ENCODE peak calls at places on chromosome 22, in seven cellular contexts. A is hepatocyte, E is adrenal gland, O is AG09309, G is NB4, V is cardiac muscle cell, K is AG10803. F is an unnamed sample.
A peak's percentile ranks its signal among the peaks of the same experiment; 100 is the strongest.

GRCh38 chr22:35913925-35914324 is 114.7 kb downstream of the RBFOX2 start:
- DNase-seq in K (no peak), A (no peak), V (no peak), O (no peak), G (no peak), E (peak; percentile 15), F (no peak)

GRCh38 chr22:36644333-36644757 is 59.2 kb downstream of the CACNG2 start:
- DNase-seq in G (peak; percentile 71), O (peak; percentile 77), V (peak; percentile 96), A (peak; percentile 89), E (peak; percentile 80), K (peak; percentile 89), F (no peak)

GRCh38 chr22:23829845-23830372 is 8.9 kb downstream of the DERL3 start:
- DNase-seq in V (peak; percentile 89), G (no peak), K (peak; percentile 95), O (peak; percentile 85), A (no peak), E (no peak), F (no peak)

GRCh38 chr22:36986242-36986821 is 32.9 kb downstream of the TST start:
- DNase-seq in K (no peak), O (no peak), V (no peak), E (no peak), A (no peak), G (peak; percentile 67), F (no peak)

GRCh38 chr22:25754527-25755202 is 12.7 kb downstream of the MYO18B start:
- DNase-seq in G (no peak), A (no peak), V (peak; percentile 85), E (peak; percentile 92), K (peak; percentile 83), O (peak; percentile 77), F (no peak)

GRCh38 chr22:43238526-43239006 is 51.6 kb upstream of the TTLL12 start:
- DNase-seq in V (no peak), A (no peak), G (no peak), O (no peak), E (no peak), K (no peak), F (no peak)

GRCh38 chr22:38412435-38413084 is 42.4 kb downstream of the KCNJ4 start:
- DNase-seq in K (no peak), G (no peak), E (peak; percentile 27), V (no peak), A (peak; percentile 5), O (no peak), F (no peak)

GRCh38 chr22:49327411-49327810 is 500.3 kb downstream of the BRD1 start:
- DNase-seq in E (no peak), O (no peak), V (no peak), G (no peak), K (no peak), A (no peak), F (no peak)

GRCh38 chr22:17969732-17970131 is 54.6 kb downstream of the MICAL3 start:
- DNase-seq in O (peak; percentile 69), E (peak; percentile 62), G (no peak), K (peak; percentile 90), V (peak; percentile 96), A (peak; percentile 65), F (no peak)

GRCh38 chr22:28229566-28230483 is 310.8 kb upstream of the PITPNB start:
- DNase-seq in K (peak; percentile 87), A (no peak), E (no peak), V (peak; percentile 52), O (no peak), G (no peak), F (no peak)

GRCh38 chr22:24445481-24446290 is 18.3 kb downstream of the ADORA2A start:
- DNase-seq in A (no peak), O (no peak), K (no peak), V (no peak), G (peak; percentile 77), E (no peak), F (no peak)

GRCh38 chr22:25853902-25854301 is 111.9 kb downstream of the MYO18B start:
- DNase-seq in K (no peak), V (no peak), E (no peak), O (no peak), A (no peak), G (no peak), F (no peak)

GRCh38 chr22:32649515-32650200 is 151.8 kb upstream of the TIMP3 start:
- DNase-seq in G (peak; percentile 81), K (peak; percentile 79), E (no peak), V (no peak), O (no peak), A (peak; percentile 34), F (no peak)

GRCh38 chr22:36339171-36340065 is 48.3 kb downstream of the MYH9 start:
- DNase-seq in E (no peak), A (no peak), O (peak; percentile 57), G (no peak), V (peak; percentile 77), K (peak; percentile 88), F (no peak)

GRCh38 chr22:41687901-41688364 is 734 bp downstream of the SNU13 start:
- DNase-seq in E (peak; percentile 55), A (peak; percentile 51), K (peak; percentile 25), G (peak; percentile 73), V (peak; percentile 36), O (no peak), F (no peak)

GRCh38 chr22:36397081-36397766 is 9.5 kb upstream of the MYH9 start:
- DNase-seq in A (peak; percentile 61), V (peak; percentile 81), K (peak; percentile 76), G (no peak), E (no peak), O (no peak), F (no peak)

GRCh38 chr22:32423664-32424063 is 11.6 kb upstream of the RTCB start:
- DNase-seq in V (no peak), K (no peak), E (no peak), O (no peak), A (no peak), G (no peak), F (no peak)

GRCh38 chr22:43479962-43480361 is 68.1 kb downstream of the MPPED1 start:
- DNase-seq in A (no peak), E (no peak), V (no peak), O (no peak), G (peak; percentile 48), K (no peak), F (no peak)

GRCh38 chr22:38314992-38315800 is 2.0 kb downstream of the CSNK1E start:
- DNase-seq in O (no peak), A (peak; percentile 27), E (peak; percentile 44), K (peak; percentile 40), V (peak; percentile 34), G (no peak), F (no peak)

GRCh38 chr22:35564975-35565867 is 24.6 kb downstream of the RASD2 start:
- DNase-seq in E (no peak), V (peak; percentile 42), A (no peak), O (no peak), K (peak; percentile 72), G (no peak), F (no peak)

GRCh38 chr22:26711205-26711958 is 54.0 kb downstream of the MIAT start:
- DNase-seq in A (no peak), G (no peak), K (peak; percentile 24), V (peak; percentile 38), E (no peak), O (no peak), F (no peak)

GRCh38 chr22:33789690-33790253 is 130.5 kb downstream of the LARGE1 start:
- DNase-seq in O (no peak), A (no peak), G (no peak), K (no peak), V (no peak), E (no peak), F (no peak)
- TF ChIP-seq CTCF in O (no peak), A (no peak), G (no peak), K (no peak), V (no peak), E (no peak), F (no peak)

GRCh38 chr22:20129747-20130014 is 1.9 kb upstream of the ZDHHC8 start:
- DNase-seq in A (no peak), G (no peak), O (no peak), K (no peak), V (no peak), E (no peak), F (no peak)

GRCh38 chr22:20128902-20129746 is 2.5 kb upstream of the ZDHHC8 start:
- DNase-seq in V (peak; percentile 46), E (peak; percentile 71), O (no peak), G (peak; percentile 54), K (peak; percentile 37), A (no peak), F (no peak)

GRCh38 chr22:20130739-20131592 is 638 bp upstream of the ZDHHC8 start:
- DNase-seq in V (peak; percentile 88), E (peak; percentile 92), O (peak; percentile 13), G (peak; percentile 85), K (peak; percentile 77), A (peak; percentile 90), F (peak; percentile 67)

GRCh38 chr22:20131593-20131855 is at the start of gene ZDHHC8:
- DNase-seq in E (peak; percentile 30), G (peak; percentile 49), V (peak; percentile 36), A (peak; percentile 56), O (no peak), K (peak; percentile 21), F (no peak)

DNA sequence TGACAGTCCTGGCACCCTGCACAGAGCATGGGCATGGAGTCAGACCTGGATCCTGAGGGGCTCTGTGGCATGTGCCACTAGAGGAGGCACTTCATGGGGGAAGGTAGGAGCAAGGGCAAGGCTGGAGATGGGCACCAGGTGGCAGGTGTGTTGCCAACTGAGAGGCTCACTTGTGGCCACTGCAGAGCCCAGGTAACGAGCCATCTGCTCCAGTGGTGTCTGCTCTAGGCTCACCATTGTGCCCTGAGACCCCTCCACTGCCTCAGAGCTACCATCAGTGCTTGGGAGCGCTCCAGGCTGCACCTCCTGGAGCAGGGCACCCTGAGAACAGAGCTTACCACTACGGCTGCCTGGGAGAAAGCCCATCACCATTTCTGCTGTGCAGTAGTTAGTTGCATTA is 1.3 kb upstream of the ZDHHC8 start:
- DNase-seq in G (no peak), V (no peak), K (no peak), E (no peak), A (no peak), O (no peak), F (no peak)
- TF ChIP-seq CTCF in G (no peak), V (no peak), K (no peak), E (no peak), A (no peak), O (no peak), F (no peak)

DNA sequence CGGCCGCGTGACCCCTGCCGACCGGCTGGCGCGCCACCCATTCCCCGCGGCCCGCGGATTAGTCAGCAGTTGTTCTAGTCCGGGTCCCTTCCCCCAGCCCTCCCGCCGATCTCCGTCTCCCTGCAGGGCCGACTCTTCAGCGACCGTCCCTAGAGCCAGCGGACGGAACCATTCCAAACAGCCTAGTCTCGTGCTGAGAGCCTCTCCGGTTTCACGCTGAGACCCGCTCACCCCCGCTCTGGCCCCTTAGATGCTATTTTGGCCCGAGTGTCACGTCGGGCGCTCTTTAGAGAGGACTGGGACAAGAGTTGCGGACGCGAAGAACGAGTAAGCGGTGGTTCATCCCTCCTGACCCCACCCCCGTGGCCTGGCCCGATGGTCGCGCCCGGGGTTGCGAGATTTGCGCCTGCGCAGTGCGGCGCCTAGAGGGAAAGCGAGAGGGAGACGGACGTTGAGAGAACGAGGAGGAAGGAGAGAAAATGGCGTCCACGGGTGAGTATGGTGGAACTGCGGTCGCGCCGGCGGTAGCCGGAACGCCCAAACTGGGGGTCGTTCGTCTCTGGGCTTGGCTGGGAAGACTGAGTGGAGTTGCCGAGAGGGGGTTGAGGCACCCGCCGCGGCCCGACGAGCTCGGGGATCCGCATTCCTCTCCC is at the start of the genes EWSR1 and RHBDD3:
- DNase-seq in V (peak; percentile 99), A (peak; percentile 97), G (peak; percentile 97), E (peak; percentile 98), K (peak; percentile 98), O (peak; percentile 93), F (peak; percentile 81)
- TF ChIP-seq CTCF in V (no peak), A (no peak), G (no peak), E (no peak), K (no peak), O (no peak), F (no peak)

GRCh38 chr22:30245985-30246901 is at the start of gene LIF:
- DNase-seq in O (no peak), G (no peak), K (peak; percentile 44), A (peak; percentile 73), E (no peak), V (peak; percentile 69), F (no peak)
- TF ChIP-seq CTCF in O (no peak), G (no peak), K (no peak), A (peak; percentile 15), E (no peak), V (peak; percentile 28), F (no peak)